ENCODE peak calls at places on chromosomes 4 and X, in ten cellular contexts. X is transverse colon, V is HCT116, G is GM12891, K is H1, W is breast epithelium, L is sigmoid colon, A is esophagus muscularis mucosa, Y is K562, C is upper lobe of left lung. U is an unnamed sample.

GRCh38 chr4:128820631-128821119 is 11.2 kb downstream of the JADE1 start:
- DNase-seq in X (no peak), V (no peak), G (no peak), K (no peak), W (no peak), L (no peak), A (no peak), Y (no peak), C (no peak), U (no peak)

GRCh38 chrX:40310016-40310415 is 212.3 kb upstream of the BCOR start:
- DNase-seq in X (no peak), V (no peak), G (no peak), K (no peak), W (no peak), L (peak), A (no peak), Y (no peak), C (no peak), U (no peak)

GRCh38 chr4:111501946-111502345 is 643.3 kb upstream of the FAM241A start:
- DNase-seq in X (no peak), V (no peak), G (no peak), K (no peak), W (no peak), L (no peak), A (no peak), Y (no peak), C (no peak), U (no peak)

GRCh38 chr4:60619531-60620305 is 580.4 kb upstream of the ADGRL3 start:
- DNase-seq in X (no peak), V (no peak), G (no peak), K (no peak), W (no peak), L (no peak), A (no peak), Y (no peak), C (no peak), U (no peak)

GRCh38 chrX:29728639-29729038 is 486.7 kb upstream of the MAGEB2 start:
- DNase-seq in X (no peak), V (no peak), G (no peak), K (no peak), W (no peak), L (no peak), A (no peak), Y (no peak), C (no peak), U (no peak)

GRCh38 chr4:24470681-24471622 is 113.4 kb downstream of the DHX15 start:
- DNase-seq in X (peak), V (no peak), G (peak), K (peak), W (no peak), L (peak), A (no peak), Y (no peak), C (no peak), U (peak)

GRCh38 chr4:123553279-123553678 is 156.7 kb downstream of the SPRY1 start:
- DNase-seq in X (no peak), V (no peak), G (no peak), K (no peak), W (no peak), L (no peak), A (no peak), Y (no peak), C (no peak), U (no peak)

GRCh38 chrX:17472424-17472823 is 97.4 kb downstream of the NHS start:
- DNase-seq in X (no peak), V (no peak), G (no peak), K (no peak), W (no peak), L (no peak), A (no peak), Y (no peak), C (no peak), U (no peak)

GRCh38 chrX:118211891-118212816 is 95.5 kb upstream of the KLHL13 start:
- DNase-seq in X (no peak), V (no peak), G (no peak), K (no peak), W (no peak), L (no peak), A (no peak), Y (no peak), C (no peak), U (no peak)

GRCh38 chrX:20515841-20516461 is 249.2 kb upstream of the RPS6KA3 start:
- DNase-seq in X (no peak), V (peak), G (no peak), K (no peak), W (no peak), L (no peak), A (no peak), Y (no peak), C (no peak), U (no peak)

GRCh38 chrX:83588409-83588808 is 80.3 kb downstream of the POU3F4 start:
- DNase-seq in X (no peak), V (no peak), G (no peak), K (no peak), W (no peak), L (no peak), A (no peak), Y (no peak), C (no peak), U (no peak)

GRCh38 chr4:99815597-99816011 is 1.0 kb upstream of the DAPP1 start:
- DNase-seq in X (peak), V (peak), G (no peak), K (no peak), W (peak), L (no peak), A (no peak), Y (no peak), C (peak), U (no peak)

GRCh38 chrX:118459494-118459893 is 36.1 kb upstream of the DOCK11 start:
- DNase-seq in X (no peak), V (no peak), G (peak), K (no peak), W (no peak), L (no peak), A (no peak), Y (peak), C (no peak), U (peak)

GRCh38 chr4:186441502-186441901 is 113.9 kb downstream of the MTNR1A start:
- DNase-seq in X (no peak), V (no peak), G (no peak), K (no peak), W (no peak), L (no peak), A (no peak), Y (no peak), C (no peak), U (no peak)

GRCh38 chr4:15714616-15715015 is 11.8 kb downstream of the BST1 start:
- DNase-seq in X (no peak), V (no peak), G (no peak), K (no peak), W (no peak), L (no peak), A (no peak), Y (peak), C (no peak), U (no peak)

GRCh38 chr4:142850478-142850877 is 4.4 kb upstream of the INPP4B start:
- DNase-seq in X (no peak), V (peak), G (no peak), K (no peak), W (no peak), L (no peak), A (no peak), Y (no peak), C (no peak), U (no peak)

GRCh38 chr4:183576701-183577100 is 71.8 kb downstream of the ING2 start:
- DNase-seq in X (no peak), V (no peak), G (no peak), K (no peak), W (no peak), L (no peak), A (no peak), Y (no peak), C (no peak), U (no peak)

GRCh38 chrX:51837926-51838325 is 55.5 kb upstream of the MAGED1 start:
- DNase-seq in X (peak), V (no peak), G (no peak), K (no peak), W (peak), L (peak), A (peak), Y (no peak), C (no peak), U (no peak)

DNA sequence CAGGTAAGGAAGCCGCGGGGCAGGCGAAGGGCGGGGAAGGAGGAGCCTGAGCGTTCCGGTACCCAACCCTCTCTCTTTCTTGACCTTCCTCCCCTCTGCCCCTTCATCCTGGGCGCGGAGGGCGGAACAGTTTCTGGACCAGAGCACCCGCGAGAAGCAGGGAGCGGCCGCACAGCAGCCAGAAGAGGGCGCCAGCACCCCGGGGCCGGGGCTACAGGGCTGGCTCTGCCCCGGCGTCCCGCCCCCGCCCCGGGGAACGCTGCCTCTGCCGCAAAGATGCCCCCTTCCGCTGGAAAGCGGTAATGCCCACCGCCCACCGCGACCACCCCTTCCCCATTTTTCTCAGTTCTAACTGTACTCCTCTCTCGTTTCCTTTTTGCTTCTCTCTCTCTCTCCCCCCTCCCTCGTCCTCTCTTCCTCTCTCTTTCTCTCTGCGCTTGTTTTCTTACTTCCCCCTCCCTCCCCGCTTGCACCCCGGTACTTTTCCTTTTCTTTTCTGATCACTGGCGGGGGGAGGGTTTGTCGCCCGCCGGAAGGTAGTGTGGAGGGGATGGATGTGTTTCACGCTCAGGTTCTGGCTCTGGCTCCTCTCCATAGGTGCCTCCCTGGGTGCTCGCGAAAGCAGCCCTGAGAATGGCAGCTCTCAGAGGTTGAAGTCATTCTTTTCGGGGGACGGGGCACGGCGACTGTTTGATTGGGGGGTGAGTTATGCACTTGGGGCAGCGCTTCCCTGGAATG is 13.1 kb upstream of the PRDM8 start:
- DNase-seq in X (peak), V (peak), G (peak), K (peak), W (peak), L (peak), A (no peak), Y (no peak), C (peak), U (peak)
- TF ChIP-seq POLR2AphosphoS5 in X (no peak), V (no peak), G (no peak), K (no peak), W (no peak), L (peak), A (peak), Y (no peak), C (no peak), U (no peak)

DNA sequence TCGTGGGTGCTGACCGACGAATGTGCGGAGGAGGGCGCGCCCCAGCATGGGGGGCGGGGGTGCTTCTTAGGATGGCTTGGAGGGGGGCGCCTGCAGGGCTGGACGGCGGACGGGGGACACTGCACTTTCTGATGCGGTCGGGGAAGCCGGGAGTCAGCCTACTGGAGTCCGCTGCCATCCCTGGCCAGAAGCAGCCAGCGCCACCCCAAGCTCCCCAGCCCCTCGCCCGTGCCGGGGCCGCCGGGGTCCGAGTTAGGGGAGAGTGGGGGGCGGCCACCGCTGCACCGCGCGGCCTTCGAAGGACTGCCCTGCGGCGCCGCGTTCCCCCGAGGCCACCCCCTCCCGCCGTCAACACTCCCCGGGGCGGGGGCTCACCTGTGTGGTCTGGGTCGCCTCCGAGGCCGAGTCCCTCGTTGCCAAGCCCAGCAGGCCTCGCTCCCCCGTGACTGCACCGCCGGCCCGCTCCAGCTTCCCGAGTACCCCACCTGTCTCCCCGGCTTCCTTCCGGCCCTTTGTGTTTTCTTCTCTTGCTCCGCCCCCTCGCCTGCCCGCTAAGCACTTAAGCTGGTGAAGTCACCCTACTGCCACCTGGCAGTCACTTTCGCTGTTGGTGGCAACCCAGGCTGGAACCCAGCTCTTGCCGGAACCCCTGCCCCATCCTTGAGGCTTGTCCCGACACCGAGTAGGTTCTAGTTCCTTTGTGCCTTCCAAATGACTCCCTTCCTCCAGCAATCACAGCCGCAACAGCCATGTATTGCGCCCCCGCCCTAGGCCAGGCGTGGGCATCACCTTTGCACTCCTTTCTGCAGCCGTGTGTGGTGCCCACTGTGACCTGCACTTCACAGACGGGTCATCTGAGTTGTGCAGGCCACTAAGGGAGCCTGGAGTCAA is at the start of gene OCIAD2:
- DNase-seq in X (peak), V (peak), G (peak), K (peak), W (peak), L (peak), A (no peak), Y (no peak), C (peak), U (peak)
- TF ChIP-seq POLR2A in X (peak), V (no peak), G (peak), K (peak), W (no peak), L (no peak), A (no peak), Y (no peak), C (peak), U (peak)

GRCh38 chr4:88797725-88798124 is 100.1 kb upstream of the NAP1L5 start:
- DNase-seq in X (no peak), V (no peak), G (no peak), K (no peak), W (no peak), L (no peak), A (no peak), Y (no peak), C (no peak), U (no peak)

GRCh38 chr4:88802138-88802537 is 104.5 kb upstream of the NAP1L5 start:
- DNase-seq in X (no peak), V (no peak), G (no peak), K (no peak), W (no peak), L (no peak), A (no peak), Y (no peak), C (no peak), U (no peak)

GRCh38 chr4:88802585-88803285 is 105.1 kb upstream of the NAP1L5 start:
- DNase-seq in X (no peak), V (no peak), G (no peak), K (no peak), W (no peak), L (no peak), A (no peak), Y (no peak), C (no peak), U (no peak)

GRCh38 chr4:88796545-88796944 is 98.9 kb upstream of the NAP1L5 start:
- DNase-seq in X (no peak), V (no peak), G (no peak), K (no peak), W (no peak), L (no peak), A (no peak), Y (no peak), C (no peak), U (no peak)

DNA sequence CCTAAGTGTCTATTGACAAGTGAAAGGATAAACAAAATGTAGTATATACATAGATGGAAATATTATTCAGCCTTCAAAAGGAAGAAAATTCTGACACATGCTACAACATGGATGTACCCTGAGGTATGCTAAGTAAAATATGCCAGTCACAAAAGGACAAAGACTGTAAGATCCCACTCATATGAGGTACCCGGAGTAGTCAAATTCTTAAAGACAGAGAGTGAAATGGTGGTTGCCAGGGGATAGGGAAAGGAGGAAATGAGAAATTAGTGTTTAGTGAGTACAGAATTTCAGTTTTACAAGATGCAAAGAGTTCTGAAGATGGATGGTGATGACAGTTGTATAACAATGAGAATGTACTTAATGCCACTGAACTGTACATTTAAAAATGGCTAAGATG is 102.3 kb upstream of the NAP1L5 start:
- DNase-seq in X (no peak), V (no peak), G (no peak), K (no peak), W (no peak), L (no peak), A (no peak), Y (no peak), C (no peak), U (no peak)
- TF ChIP-seq POLR2AphosphoS5 in X (no peak), V (no peak), G (no peak), K (no peak), W (no peak), L (no peak), A (no peak), Y (no peak), C (no peak), U (no peak)

DNA sequence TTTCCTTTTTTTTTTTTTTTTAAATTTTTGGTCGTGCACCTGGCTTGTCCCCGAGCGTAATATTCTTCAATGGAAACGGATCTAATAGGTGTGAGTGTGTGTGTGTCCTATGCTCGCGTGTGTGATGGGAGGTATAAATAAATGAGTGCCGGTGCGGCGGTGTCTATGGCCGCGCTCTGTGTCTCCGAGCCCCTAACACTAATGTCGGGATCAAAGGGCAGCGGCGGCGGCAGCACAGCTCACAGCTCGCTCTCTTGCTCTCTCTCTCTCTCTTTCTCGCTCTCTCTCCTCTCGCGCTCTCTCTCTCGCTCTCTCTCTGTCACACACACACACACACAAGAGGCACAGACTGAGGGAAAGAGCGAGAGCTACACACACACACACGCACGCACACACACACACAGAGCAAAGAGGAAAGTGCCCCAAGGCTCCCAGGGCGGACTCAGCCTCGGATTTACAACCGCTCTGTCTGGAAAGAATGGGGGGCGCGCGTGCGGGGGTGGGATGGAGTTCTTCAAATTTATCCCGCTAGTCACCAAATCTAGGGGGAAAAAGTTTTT is at the start of gene ZNF827:
- DNase-seq in X (peak), V (peak), G (no peak), K (peak), W (peak), L (peak), A (no peak), Y (no peak), C (peak), U (no peak)
- TF ChIP-seq POLR2A in X (peak), V (no peak), G (peak), K (no peak), W (no peak), L (no peak), A (no peak), Y (no peak), C (peak), U (peak)

DNA sequence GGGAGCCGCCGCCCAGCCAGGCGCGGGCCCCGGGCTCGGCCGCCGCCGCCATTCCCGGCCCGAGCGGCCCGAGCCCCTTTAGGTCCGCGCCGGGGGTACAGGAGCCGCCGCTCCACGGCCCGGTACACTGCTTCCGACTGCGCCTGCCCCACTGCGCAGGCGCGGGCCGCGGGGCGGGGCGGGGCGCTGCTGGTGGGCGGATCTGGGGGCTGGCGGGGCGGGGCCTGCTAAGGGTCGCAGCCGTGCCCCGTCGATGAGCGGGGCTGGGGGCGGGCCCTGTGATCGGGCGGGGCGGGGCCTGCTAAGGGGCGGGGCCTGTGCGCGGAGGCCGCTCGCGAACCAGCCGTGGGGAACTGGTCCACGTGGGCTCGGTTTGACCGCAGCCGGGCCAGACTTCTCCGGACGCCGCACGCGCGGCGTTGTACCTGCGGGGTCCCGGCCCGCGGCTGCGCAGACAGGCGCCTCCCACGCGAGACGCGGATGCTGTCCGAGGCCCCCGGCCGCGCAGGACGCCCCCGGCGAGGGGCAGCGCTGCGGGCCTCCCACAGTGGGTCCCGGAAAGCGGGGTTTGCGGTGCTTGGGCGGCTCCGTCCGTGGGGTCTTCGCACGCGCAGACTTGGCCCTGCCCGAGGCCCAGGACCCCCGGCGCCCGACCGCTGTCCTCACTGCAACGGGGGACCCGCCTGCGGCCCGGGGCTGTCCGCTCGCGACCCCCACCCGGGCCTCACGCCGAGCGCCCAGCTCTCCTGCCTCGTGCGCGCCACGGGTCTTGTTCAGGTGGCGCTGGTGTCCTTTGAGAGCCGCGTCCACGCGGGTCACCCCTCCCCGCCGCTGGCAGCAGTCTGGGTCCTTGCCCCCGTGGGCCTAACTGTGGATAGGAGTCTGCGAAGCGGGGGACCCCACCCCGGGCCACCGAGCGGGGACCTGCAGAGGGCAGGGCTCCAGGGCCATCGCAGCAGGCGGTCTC is at the start of gene DGKQ:
- DNase-seq in X (peak), V (no peak), G (peak), K (peak), W (peak), L (peak), A (peak), Y (peak), C (peak), U (peak)
- TF ChIP-seq POLR2AphosphoS5 in X (peak), V (peak), G (no peak), K (no peak), W (no peak), L (no peak), A (no peak), Y (peak), C (no peak), U (no peak)